ENCODE peak calls at places on chromosome 16, in six cellular contexts. One of them, this sample, is unnamed. For H3K9me3, the result is how much of the 10 kb centered on the place peaks cover.

GRCh38 chr16:66832190-66832589 is 1.4 kb upstream of the NAE1 start:
- DNase-seq in CD4-positive, alpha-beta memory T cell: no peak
- DNase-seq in body of pancreas: no peak
- DNase-seq in WERI-Rb-1: no peak
- DNase-seq in A549: no peak
- DNase-seq in CD8-positive, alpha-beta T cell: no peak
- DNase-seq in this sample: no peak

GRCh38 chr16:65176603-65177002 is 54.7 kb upstream of the CDH11 start:
- DNase-seq in CD4-positive, alpha-beta memory T cell: no peak
- DNase-seq in body of pancreas: no peak
- DNase-seq in WERI-Rb-1: no peak
- DNase-seq in A549: no peak
- DNase-seq in CD8-positive, alpha-beta T cell: no peak
- DNase-seq in this sample: no peak

GRCh38 chr16:26317885-26318284 is 626.1 kb downstream of the HS3ST4 start:
- DNase-seq in CD4-positive, alpha-beta memory T cell: no peak
- DNase-seq in body of pancreas: no peak
- DNase-seq in WERI-Rb-1: peak
- DNase-seq in A549: no peak
- DNase-seq in CD8-positive, alpha-beta T cell: no peak
- DNase-seq in this sample: no peak

GRCh38 chr16:88665148-88665547 is 2.3 kb upstream of the MVD start:
- DNase-seq in CD4-positive, alpha-beta memory T cell: no peak
- DNase-seq in body of pancreas: peak
- DNase-seq in WERI-Rb-1: no peak
- DNase-seq in A549: no peak
- DNase-seq in CD8-positive, alpha-beta T cell: no peak
- DNase-seq in this sample: no peak

GRCh38 chr16:15874745-15875314 is 13.6 kb downstream of the CEP20 start:
- DNase-seq in CD4-positive, alpha-beta memory T cell: no peak
- DNase-seq in body of pancreas: peak
- DNase-seq in WERI-Rb-1: peak
- DNase-seq in A549: peak
- DNase-seq in CD8-positive, alpha-beta T cell: no peak
- DNase-seq in this sample: no peak

GRCh38 chr16:65681406-65681805 is 559.5 kb upstream of the CDH11 start:
- DNase-seq in CD4-positive, alpha-beta memory T cell: no peak
- DNase-seq in body of pancreas: no peak
- DNase-seq in WERI-Rb-1: no peak
- DNase-seq in A549: no peak
- DNase-seq in CD8-positive, alpha-beta T cell: no peak
- DNase-seq in this sample: no peak

GRCh38 chr16:30761427-30761927 is 385 bp downstream of the CFAP119 start:
- DNase-seq in CD4-positive, alpha-beta memory T cell: peak
- DNase-seq in body of pancreas: no peak
- DNase-seq in WERI-Rb-1: peak
- DNase-seq in A549: no peak
- DNase-seq in CD8-positive, alpha-beta T cell: peak
- DNase-seq in this sample: peak

GRCh38 chr16:24071990-24072389 is 184.1 kb upstream of the CACNG3 start:
- DNase-seq in CD4-positive, alpha-beta memory T cell: no peak
- DNase-seq in body of pancreas: no peak
- DNase-seq in WERI-Rb-1: no peak
- DNase-seq in A549: no peak
- DNase-seq in CD8-positive, alpha-beta T cell: no peak
- DNase-seq in this sample: no peak

GRCh38 chr16:70018254-70018653 is 67.1 kb downstream of the CLEC18A start:
- DNase-seq in CD4-positive, alpha-beta memory T cell: peak
- DNase-seq in body of pancreas: no peak
- DNase-seq in WERI-Rb-1: peak
- DNase-seq in A549: peak
- DNase-seq in CD8-positive, alpha-beta T cell: peak
- DNase-seq in this sample: no peak

GRCh38 chr16:1527836-1528811 is 5.3 kb upstream of the TMEM204 start:
- DNase-seq in CD4-positive, alpha-beta memory T cell: no peak
- DNase-seq in body of pancreas: peak
- DNase-seq in WERI-Rb-1: no peak
- DNase-seq in A549: no peak
- DNase-seq in CD8-positive, alpha-beta T cell: no peak
- DNase-seq in this sample: no peak

GRCh38 chr16:23835390-23836077 is at the start of gene PRKCB:
- DNase-seq in CD4-positive, alpha-beta memory T cell: peak
- DNase-seq in body of pancreas: peak
- DNase-seq in WERI-Rb-1: peak
- DNase-seq in A549: peak
- DNase-seq in CD8-positive, alpha-beta T cell: peak
- DNase-seq in this sample: peak

GRCh38 chr16:23079683-23080221 is 69.5 kb downstream of the USP31 start:
- DNase-seq in CD4-positive, alpha-beta memory T cell: peak
- DNase-seq in body of pancreas: no peak
- DNase-seq in WERI-Rb-1: no peak
- DNase-seq in A549: no peak
- DNase-seq in CD8-positive, alpha-beta T cell: no peak
- DNase-seq in this sample: no peak

GRCh38 chr16:12341966-12342365 is 365.4 kb downstream of the SNX29 start:
- DNase-seq in CD4-positive, alpha-beta memory T cell: no peak
- DNase-seq in body of pancreas: no peak
- DNase-seq in WERI-Rb-1: no peak
- DNase-seq in A549: no peak
- DNase-seq in CD8-positive, alpha-beta T cell: no peak
- DNase-seq in this sample: no peak

GRCh38 chr16:80158766-80159165 is 382.0 kb upstream of the DYNLRB2 start:
- DNase-seq in CD4-positive, alpha-beta memory T cell: no peak
- DNase-seq in body of pancreas: no peak
- DNase-seq in WERI-Rb-1: no peak
- DNase-seq in A549: peak
- DNase-seq in CD8-positive, alpha-beta T cell: no peak
- DNase-seq in this sample: no peak

GRCh38 chr16:26546573-26546972 is 520.2 kb upstream of the C16orf82 start:
- DNase-seq in CD4-positive, alpha-beta memory T cell: no peak
- DNase-seq in body of pancreas: no peak
- DNase-seq in WERI-Rb-1: no peak
- DNase-seq in A549: no peak
- DNase-seq in CD8-positive, alpha-beta T cell: no peak
- DNase-seq in this sample: no peak

GRCh38 chr16:35745821-35746248 is 2286.4 kb downstream of the TP53TG3F start:
- DNase-seq in CD4-positive, alpha-beta memory T cell: no peak
- DNase-seq in body of pancreas: no peak
- DNase-seq in WERI-Rb-1: no peak
- DNase-seq in A549: no peak
- DNase-seq in CD8-positive, alpha-beta T cell: no peak
- DNase-seq in this sample: no peak

GRCh38 chr16:35747658-35748455 is 2288.4 kb downstream of the TP53TG3F start:
- DNase-seq in CD4-positive, alpha-beta memory T cell: no peak
- DNase-seq in body of pancreas: no peak
- DNase-seq in WERI-Rb-1: no peak
- DNase-seq in A549: no peak
- DNase-seq in CD8-positive, alpha-beta T cell: no peak
- DNase-seq in this sample: no peak

GRCh38 chr16:35745191-35745590 is 2285.8 kb downstream of the TP53TG3F start:
- DNase-seq in CD4-positive, alpha-beta memory T cell: no peak
- DNase-seq in body of pancreas: no peak
- DNase-seq in WERI-Rb-1: no peak
- DNase-seq in A549: no peak
- DNase-seq in CD8-positive, alpha-beta T cell: no peak
- DNase-seq in this sample: no peak

GRCh38 chr16:35746963-35747657 is 2287.7 kb downstream of the TP53TG3F start:
- DNase-seq in CD4-positive, alpha-beta memory T cell: no peak
- DNase-seq in body of pancreas: no peak
- DNase-seq in WERI-Rb-1: no peak
- DNase-seq in A549: no peak
- DNase-seq in CD8-positive, alpha-beta T cell: no peak
- DNase-seq in this sample: no peak

DNA sequence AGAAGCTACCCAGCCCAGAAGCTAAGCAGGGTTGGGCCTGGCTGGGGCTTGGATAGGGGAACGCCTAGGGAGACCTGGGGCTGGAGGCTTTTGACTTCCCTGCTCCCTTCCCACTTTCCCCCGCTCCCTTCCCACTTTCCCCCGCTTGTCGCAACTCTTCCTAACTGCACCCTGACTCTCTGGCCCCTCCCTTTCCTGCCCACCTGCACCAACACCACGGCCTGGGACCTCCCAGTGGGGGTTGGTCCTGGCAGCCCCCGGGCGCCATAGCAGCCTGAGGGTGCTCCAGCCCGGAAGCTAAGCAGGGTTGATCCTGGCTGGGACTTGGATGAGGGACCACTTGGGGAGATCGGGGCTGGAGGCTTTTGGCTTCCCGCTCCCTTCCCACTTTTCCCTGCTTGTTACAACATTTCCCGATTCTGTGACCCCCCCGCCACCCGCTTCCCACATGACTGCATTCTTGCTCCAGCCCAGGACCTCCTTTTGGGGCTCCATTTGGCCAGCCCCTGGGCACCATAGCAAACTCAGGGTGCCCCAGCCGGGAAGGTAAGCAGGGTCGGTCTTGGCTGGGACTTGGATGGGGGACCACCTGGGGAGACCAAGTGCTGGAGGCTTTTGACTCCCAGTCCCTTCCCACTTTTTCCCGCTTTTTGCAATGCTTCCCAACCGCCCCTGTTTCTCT is 2287.0 kb downstream of the TP53TG3F start:
- DNase-seq in CD4-positive, alpha-beta memory T cell: no peak
- DNase-seq in body of pancreas: no peak
- DNase-seq in WERI-Rb-1: no peak
- DNase-seq in A549: no peak
- DNase-seq in CD8-positive, alpha-beta T cell: no peak
- DNase-seq in this sample: no peak
- H3K9me3 ChIP-seq in CD4-positive, alpha-beta memory T cell: under half
- H3K9me3 ChIP-seq in body of pancreas: under half
- H3K9me3 ChIP-seq in WERI-Rb-1: under half
- H3K9me3 ChIP-seq in A549: under half
- H3K9me3 ChIP-seq in CD8-positive, alpha-beta T cell: under half
- H3K9me3 ChIP-seq in this sample: under half

GRCh38 chr16:55056585-55057520 is 126.2 kb downstream of the IRX5 start:
- DNase-seq in CD4-positive, alpha-beta memory T cell: no peak
- DNase-seq in body of pancreas: no peak
- DNase-seq in WERI-Rb-1: peak
- DNase-seq in A549: peak
- DNase-seq in CD8-positive, alpha-beta T cell: no peak
- DNase-seq in this sample: no peak

GRCh38 chr16:55055262-55055661 is 124.6 kb downstream of the IRX5 start:
- DNase-seq in CD4-positive, alpha-beta memory T cell: no peak
- DNase-seq in body of pancreas: no peak
- DNase-seq in WERI-Rb-1: no peak
- DNase-seq in A549: no peak
- DNase-seq in CD8-positive, alpha-beta T cell: no peak
- DNase-seq in this sample: no peak

GRCh38 chr16:55059146-55059545 is 128.5 kb downstream of the IRX5 start:
- DNase-seq in CD4-positive, alpha-beta memory T cell: no peak
- DNase-seq in body of pancreas: no peak
- DNase-seq in WERI-Rb-1: no peak
- DNase-seq in A549: no peak
- DNase-seq in CD8-positive, alpha-beta T cell: no peak
- DNase-seq in this sample: no peak

GRCh38 chr16:55058576-55058975 is 127.9 kb downstream of the IRX5 start:
- DNase-seq in CD4-positive, alpha-beta memory T cell: no peak
- DNase-seq in body of pancreas: no peak
- DNase-seq in WERI-Rb-1: no peak
- DNase-seq in A549: no peak
- DNase-seq in CD8-positive, alpha-beta T cell: no peak
- DNase-seq in this sample: no peak

DNA sequence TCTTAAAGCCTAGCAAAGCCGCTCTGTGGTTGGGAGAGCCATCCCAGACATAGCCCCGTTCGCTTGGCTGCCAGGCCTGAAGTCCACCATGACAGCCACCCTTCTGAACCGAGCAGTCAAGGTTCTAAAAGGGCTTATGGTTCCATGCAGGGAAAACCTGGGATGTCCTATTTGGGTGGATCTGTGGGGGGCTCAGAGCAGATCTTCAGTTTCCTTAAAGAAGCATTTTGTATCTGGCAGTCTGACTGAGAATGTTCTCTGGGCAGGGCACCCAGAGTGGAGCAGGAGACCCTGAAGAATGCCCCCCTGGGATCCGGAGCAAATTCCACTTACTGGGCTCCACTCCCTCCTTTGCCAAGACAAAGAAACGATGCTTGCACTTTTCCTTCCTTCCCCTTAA is 127.2 kb downstream of the IRX5 start:
- DNase-seq in CD4-positive, alpha-beta memory T cell: no peak
- DNase-seq in body of pancreas: no peak
- DNase-seq in WERI-Rb-1: no peak
- DNase-seq in A549: no peak
- DNase-seq in CD8-positive, alpha-beta T cell: no peak
- DNase-seq in this sample: no peak
- H3K9me3 ChIP-seq in CD4-positive, alpha-beta memory T cell: under half
- H3K9me3 ChIP-seq in body of pancreas: under half
- H3K9me3 ChIP-seq in WERI-Rb-1: under half
- H3K9me3 ChIP-seq in A549: under half
- H3K9me3 ChIP-seq in CD8-positive, alpha-beta T cell: under half
- H3K9me3 ChIP-seq in this sample: under half

DNA sequence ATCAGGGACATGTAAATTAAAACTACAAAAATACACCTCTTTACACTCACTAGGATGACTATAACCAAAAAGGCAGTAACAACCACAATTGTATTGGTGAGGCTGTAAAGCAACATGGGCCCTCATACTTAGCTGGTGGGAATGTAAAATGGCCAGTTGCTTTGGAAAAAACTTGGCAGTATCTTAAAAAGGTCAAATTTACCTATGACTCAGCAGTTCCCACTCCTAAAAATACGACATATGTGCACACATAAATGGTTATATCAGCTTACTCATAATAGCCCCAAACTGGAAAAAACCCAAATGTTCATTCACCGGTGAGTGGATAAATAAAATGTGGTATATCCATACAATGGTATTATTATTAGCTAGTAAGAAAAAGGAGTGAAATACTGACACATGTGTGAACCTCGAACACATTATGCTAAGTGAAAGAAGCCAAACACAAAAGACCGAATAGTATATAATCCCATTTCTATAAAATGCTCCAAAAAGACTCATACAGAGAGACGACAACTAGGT is 391.4 kb downstream of the NPIPA8 start:
- DNase-seq in CD4-positive, alpha-beta memory T cell: no peak
- DNase-seq in body of pancreas: no peak
- DNase-seq in WERI-Rb-1: no peak
- DNase-seq in A549: no peak
- DNase-seq in CD8-positive, alpha-beta T cell: no peak
- DNase-seq in this sample: no peak
- H3K9me3 ChIP-seq in CD4-positive, alpha-beta memory T cell: under half
- H3K9me3 ChIP-seq in body of pancreas: under half
- H3K9me3 ChIP-seq in WERI-Rb-1: under half
- H3K9me3 ChIP-seq in A549: under half
- H3K9me3 ChIP-seq in CD8-positive, alpha-beta T cell: under half
- H3K9me3 ChIP-seq in this sample: under half

GRCh38 chr16:35144212-35144932 is 1685.0 kb downstream of the TP53TG3F start:
- DNase-seq in CD4-positive, alpha-beta memory T cell: no peak
- DNase-seq in body of pancreas: no peak
- DNase-seq in WERI-Rb-1: no peak
- DNase-seq in A549: no peak
- DNase-seq in CD8-positive, alpha-beta T cell: no peak
- DNase-seq in this sample: no peak

GRCh38 chr16:35146031-35146710 is 1686.8 kb downstream of the TP53TG3F start:
- DNase-seq in CD4-positive, alpha-beta memory T cell: no peak
- DNase-seq in body of pancreas: no peak
- DNase-seq in WERI-Rb-1: no peak
- DNase-seq in A549: no peak
- DNase-seq in CD8-positive, alpha-beta T cell: no peak
- DNase-seq in this sample: no peak

GRCh38 chr16:35147556-35148504 is 1688.4 kb downstream of the TP53TG3F start:
- DNase-seq in CD4-positive, alpha-beta memory T cell: no peak
- DNase-seq in body of pancreas: no peak
- DNase-seq in WERI-Rb-1: no peak
- DNase-seq in A549: no peak
- DNase-seq in CD8-positive, alpha-beta T cell: no peak
- DNase-seq in this sample: no peak

GRCh38 chr16:35148748-35149147 is 1689.3 kb downstream of the TP53TG3F start:
- DNase-seq in CD4-positive, alpha-beta memory T cell: no peak
- DNase-seq in body of pancreas: no peak
- DNase-seq in WERI-Rb-1: no peak
- DNase-seq in A549: no peak
- DNase-seq in CD8-positive, alpha-beta T cell: no peak
- DNase-seq in this sample: no peak

GRCh38 chr16:35146723-35147458 is 1687.5 kb downstream of the TP53TG3F start:
- DNase-seq in CD4-positive, alpha-beta memory T cell: no peak
- DNase-seq in body of pancreas: no peak
- DNase-seq in WERI-Rb-1: no peak
- DNase-seq in A549: no peak
- DNase-seq in CD8-positive, alpha-beta T cell: no peak
- DNase-seq in this sample: no peak
- H3K9me3 ChIP-seq in CD4-positive, alpha-beta memory T cell: under half
- H3K9me3 ChIP-seq in body of pancreas: under half
- H3K9me3 ChIP-seq in WERI-Rb-1: under half
- H3K9me3 ChIP-seq in A549: under half
- H3K9me3 ChIP-seq in CD8-positive, alpha-beta T cell: under half
- H3K9me3 ChIP-seq in this sample: under half